ENCODE peak calls at places on chromosome 9, in four cellular contexts. M, A, Q and V are unnamed samples.

GRCh38 chr9:86667307-86667706 is 280.0 kb downstream of the GAS1 start:
- DNase-seq in M (no peak), A (no peak), Q (peak; percentile 34), V (no peak)

GRCh38 chr9:93268551-93269314 is 84.8 kb downstream of the WNK2 start:
- DNase-seq in M (peak; percentile 58), A (no peak), Q (no peak), V (no peak)

GRCh38 chr9:130239363-130239695 is 26.2 kb upstream of the HMCN2 start:
- DNase-seq in M (no peak), A (no peak), Q (no peak), V (no peak)

GRCh38 chr9:109064963-109065701 is 51.8 kb upstream of the CTNNAL1 start:
- DNase-seq in M (no peak), A (peak; percentile 85), Q (peak; percentile 44), V (no peak)

GRCh38 chr9:99025616-99026270 is 79.2 kb upstream of the TGFBR1 start:
- DNase-seq in M (peak; percentile 50), A (no peak), Q (no peak), V (no peak)

GRCh38 chr9:121645003-121645402 is 6.4 kb upstream of the DAB2IP start:
- DNase-seq in M (no peak), A (no peak), Q (no peak), V (no peak)

GRCh38 chr9:86322973-86323644 is 31.1 kb downstream of the TUT7 start:
- DNase-seq in M (no peak), A (no peak), Q (no peak), V (no peak)

GRCh38 chr9:126154182-126154827 is 172.3 kb upstream of the MVB12B start:
- DNase-seq in M (peak; percentile 28), A (no peak), Q (no peak), V (no peak)

GRCh38 chr9:123509646-123510045 is 153.6 kb downstream of the CRB2 start:
- DNase-seq in M (no peak), A (no peak), Q (no peak), V (no peak)

GRCh38 chr9:127858041-127858512 is 3.6 kb upstream of the ENG start:
- DNase-seq in M (no peak), A (no peak), Q (no peak), V (no peak)

GRCh38 chr9:124271660-124272059 is 13.9 kb downstream of the NEK6 start:
- DNase-seq in M (no peak), A (no peak), Q (no peak), V (no peak)

GRCh38 chr9:69323886-69324285 is 1.1 kb upstream of the ENTREP1 start:
- DNase-seq in M (no peak), A (no peak), Q (no peak), V (no peak)

GRCh38 chr9:97321681-97322080 is 14.2 kb downstream of the CCDC180 start:
- DNase-seq in M (no peak), A (no peak), Q (no peak), V (no peak)

GRCh38 chr9:23587433-23587832 is 238.6 kb downstream of the ELAVL2 start:
- DNase-seq in M (no peak), A (no peak), Q (no peak), V (no peak)

GRCh38 chr9:13939129-13939528 is 374.8 kb downstream of the NFIB start:
- DNase-seq in M (no peak), A (no peak), Q (no peak), V (peak; percentile 24)

GRCh38 chr9:16069671-16070586 is 517.1 kb downstream of the CCDC171 start:
- DNase-seq in M (no peak), A (no peak), Q (no peak), V (no peak)

GRCh38 chr9:108468364-108468763 is 387.4 kb downstream of the ACTL7B start:
- DNase-seq in M (no peak), A (peak; percentile 43), Q (peak; percentile 65), V (no peak)

GRCh38 chr9:33698267-33698666 is 97.1 kb upstream of the PRSS3 start:
- DNase-seq in M (no peak), A (no peak), Q (no peak), V (no peak)

GRCh38 chr9:21549251-21549765 is 67.2 kb upstream of the IFNE start:
- DNase-seq in M (no peak), A (no peak), Q (peak; percentile 94), V (peak; percentile 98)

GRCh38 chr9:92278117-92278516 is 15.4 kb downstream of the IARS1 start:
- DNase-seq in M (no peak), A (no peak), Q (no peak), V (peak; percentile 41)

GRCh38 chr9:36789886-36790285 is 217.2 kb downstream of the MELK start:
- DNase-seq in M (no peak), A (no peak), Q (no peak), V (no peak)

GRCh38 chr9:125407974-125408900 is 146.6 kb downstream of the GAPVD1 start:
- DNase-seq in M (peak; percentile 93), A (peak; percentile 73), Q (peak; percentile 64), V (no peak)

GRCh38 chr9:87500491-87500890 is 2.8 kb downstream of the DAPK1 start:
- DNase-seq in M (no peak), A (no peak), Q (peak; percentile 51), V (no peak)

GRCh38 chr9:8703904-8704303 is 904.3 kb upstream of the DMAC1 start:
- DNase-seq in M (no peak), A (no peak), Q (no peak), V (no peak)

GRCh38 chr9:114691046-114691955 is 9.3 kb upstream of the TEX48 start:
- DNase-seq in M (peak; percentile 83), A (peak; percentile 93), Q (peak; percentile 97), V (peak; percentile 52)

GRCh38 chr9:25025156-25025555 is 479.5 kb upstream of the IZUMO3 start:
- DNase-seq in M (no peak), A (no peak), Q (no peak), V (no peak)